ENCODE peak calls at places on chromosome 12, in eight cellular contexts. A is HCT116, Q is suprapubic skin, L is prostate gland, O is transverse colon, Z is breast epithelium, Y is endothelial cell of umbilical vein, B is K562. W is an unnamed sample.

GRCh38 chr12:127425474-127425873 is 841.5 kb upstream of the TMEM132C start:
- DNase-seq in A (no peak), Q (no peak), L (no peak), O (no peak), Z (no peak), Y (no peak), B (no peak), W (no peak)

GRCh38 chr12:27463826-27464554 is 17.5 kb downstream of the SMCO2 start:
- DNase-seq in A (no peak), Q (no peak), L (no peak), O (no peak), Z (no peak), Y (no peak), B (no peak), W (peak; percentile 83)

GRCh38 chr12:14716848-14717444 is 20.5 kb upstream of the GUCY2C start:
- DNase-seq in A (peak; percentile 13), Q (no peak), L (peak; percentile 13), O (peak; percentile 57), Z (no peak), Y (peak; percentile 52), B (peak; percentile 32), W (no peak)

GRCh38 chr12:132433641-132434395 is 56.1 kb upstream of the FBRSL1 start:
- DNase-seq in A (no peak), Q (no peak), L (no peak), O (peak; percentile 60), Z (peak; percentile 69), Y (no peak), B (no peak), W (no peak)

GRCh38 chr12:20549115-20549719 is 145.9 kb upstream of the SLCO1C1 start:
- DNase-seq in A (peak; percentile 34), Q (no peak), L (no peak), O (peak; percentile 26), Z (no peak), Y (peak; percentile 80), B (no peak), W (peak; percentile 64)

GRCh38 chr12:132161046-132161781 is 17.0 kb downstream of the NOC4L start:
- DNase-seq in A (peak; percentile 39), Q (no peak), L (no peak), O (no peak), Z (no peak), Y (no peak), B (no peak), W (no peak)

GRCh38 chr12:128551266-128552025 is 272.3 kb downstream of the SLC15A4 start:
- DNase-seq in A (no peak), Q (no peak), L (no peak), O (no peak), Z (no peak), Y (no peak), B (no peak), W (no peak)

GRCh38 chr12:131606218-131606899 is 104.5 kb upstream of the SFSWAP start:
- DNase-seq in A (no peak), Q (no peak), L (no peak), O (no peak), Z (no peak), Y (no peak), B (no peak), W (no peak)

GRCh38 chr12:118376089-118377004 is at the start of gene SUDS3:
- DNase-seq in A (peak; percentile 67), Q (peak; percentile 96), L (peak; percentile 89), O (peak; percentile 96), Z (peak; percentile 94), Y (peak; percentile 89), B (peak; percentile 78), W (peak; percentile 94)

GRCh38 chr12:1122803-1123202 is 131.8 kb downstream of the ERC1 start:
- DNase-seq in A (no peak), Q (no peak), L (no peak), O (no peak), Z (no peak), Y (no peak), B (peak; percentile 8), W (no peak)

GRCh38 chr12:111643428-111643826 is 42.3 kb downstream of the BRAP start:
- DNase-seq in A (no peak), Q (no peak), L (peak; percentile 70), O (peak; percentile 53), Z (no peak), Y (peak; percentile 70), B (no peak), W (no peak)

GRCh38 chr12:65825573-65826512 is 1.6 kb downstream of the HMGA2 start:
- DNase-seq in A (no peak), Q (no peak), L (no peak), O (peak; percentile 33), Z (no peak), Y (peak; percentile 67), B (no peak), W (peak; percentile 63)

GRCh38 chr12:23066095-23066494 is 441.1 kb downstream of the ETNK1 start:
- DNase-seq in A (no peak), Q (no peak), L (no peak), O (no peak), Z (no peak), Y (no peak), B (no peak), W (no peak)

GRCh38 chr12:90593596-90594290 is 361.2 kb downstream of the CCER1 start:
- DNase-seq in A (no peak), Q (no peak), L (no peak), O (no peak), Z (no peak), Y (no peak), B (no peak), W (no peak)

GRCh38 chr12:51926064-51926632 is 18.8 kb downstream of the ACVRL1 start:
- DNase-seq in A (no peak), Q (peak; percentile 46), L (no peak), O (no peak), Z (peak; percentile 45), Y (peak; percentile 98), B (peak; percentile 61), W (no peak)

GRCh38 chr12:98618952-98619351 is 25.5 kb downstream of the SLC25A3 start:
- DNase-seq in A (no peak), Q (no peak), L (no peak), O (no peak), Z (no peak), Y (no peak), B (no peak), W (no peak)
- TF ChIP-seq POLR2AphosphoS5 in A (no peak), Q (no peak), L (no peak), O (no peak), Z (no peak), Y (no peak), B (no peak), W (no peak)

GRCh38 chr12:76075448-76075847 is 9.0 kb downstream of the NAP1L1 start:
- DNase-seq in A (no peak), Q (no peak), L (no peak), O (no peak), Z (no peak), Y (no peak), B (no peak), W (no peak)

GRCh38 chr12:76073561-76073960 is 10.9 kb downstream of the NAP1L1 start:
- DNase-seq in A (no peak), Q (no peak), L (no peak), O (no peak), Z (no peak), Y (no peak), B (no peak), W (no peak)

GRCh38 chr12:76078748-76079147 is 5.7 kb downstream of the NAP1L1 start:
- DNase-seq in A (no peak), Q (no peak), L (no peak), O (no peak), Z (no peak), Y (no peak), B (no peak), W (no peak)

GRCh38 chr12:76072568-76072967 is 11.9 kb downstream of the NAP1L1 start:
- DNase-seq in A (no peak), Q (no peak), L (no peak), O (no peak), Z (no peak), Y (no peak), B (no peak), W (no peak)

GRCh38 chr12:76074701-76075336 is 9.7 kb downstream of the NAP1L1 start:
- DNase-seq in A (no peak), Q (no peak), L (no peak), O (no peak), Z (no peak), Y (no peak), B (no peak), W (no peak)
- H3K4me1 ChIP-seq in A (no peaks in the 10 kb centered on the region), Q (peaks cover 3% of the 10 kb centered on the region), L (no peaks in the 10 kb centered on the region), O (no peaks in the 10 kb centered on the region), Z (no peaks in the 10 kb centered on the region), Y (peaks cover 3% of the 10 kb centered on the region), B (peaks cover 15% of the 10 kb centered on the region), W (peaks cover 7% of the 10 kb centered on the region)

GRCh38 chr12:46468159-46468558 is 95.6 kb upstream of the SLC38A2 start:
- DNase-seq in A (peak; percentile 83), Q (no peak), L (no peak), O (peak; percentile 32), Z (no peak), Y (no peak), B (no peak), W (no peak)
- TF ChIP-seq POLR2A in A (no peak), Q (no peak), L (no peak), O (no peak), Z (no peak), Y (no peak), B (no peak), W (no peak)

DNA sequence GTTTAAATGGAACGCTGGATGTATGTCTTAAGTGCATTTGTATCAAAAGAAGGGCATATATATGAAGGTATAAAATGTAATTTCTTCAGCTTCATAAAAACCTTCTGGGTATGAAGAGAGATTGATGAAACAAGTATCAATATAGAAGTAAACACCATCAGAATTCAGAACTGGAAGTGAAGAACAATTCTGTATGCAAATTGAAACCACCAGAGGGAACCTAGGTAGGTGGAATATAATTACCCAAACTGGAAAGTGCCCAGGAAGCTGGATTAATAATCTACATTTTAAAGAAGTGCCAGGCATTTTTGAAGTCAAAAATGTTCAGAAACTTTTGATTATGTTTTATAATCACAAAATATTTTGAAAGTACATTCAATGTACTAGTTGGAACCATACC is 336.2 kb upstream of the GARIN6 start:
- DNase-seq in A (no peak), Q (no peak), L (no peak), O (no peak), Z (no peak), Y (no peak), B (no peak), W (no peak)
- TF ChIP-seq POLR2AphosphoS5 in A (no peak), Q (no peak), L (no peak), O (no peak), Z (no peak), Y (no peak), B (no peak), W (no peak)

GRCh38 chr12:124863409-124864325 is at the start of gene SCARB1:
- DNase-seq in A (peak; percentile 36), Q (peak; percentile 84), L (peak; percentile 76), O (peak; percentile 90), Z (peak; percentile 75), Y (peak; percentile 71), B (peak; percentile 99), W (peak; percentile 89)

GRCh38 chr12:124862768-124863408 is 776 bp downstream of the SCARB1 start:
- DNase-seq in A (no peak), Q (no peak), L (peak; percentile 14), O (peak; percentile 37), Z (no peak), Y (peak; percentile 15), B (peak; percentile 63), W (no peak)

GRCh38 chr12:124864326-124864752 is 675 bp upstream of the SCARB1 start:
- DNase-seq in A (no peak), Q (no peak), L (no peak), O (no peak), Z (no peak), Y (no peak), B (no peak), W (no peak)

GRCh38 chr12:124861492-124861891 is 2.2 kb downstream of the SCARB1 start:
- DNase-seq in A (peak; percentile 53), Q (no peak), L (peak; percentile 26), O (peak; percentile 38), Z (peak; percentile 64), Y (peak; percentile 62), B (peak; percentile 56), W (peak; percentile 80)

GRCh38 chr12:124861898-124862676 is 1.6 kb downstream of the SCARB1 start:
- DNase-seq in A (no peak), Q (no peak), L (no peak), O (no peak), Z (no peak), Y (no peak), B (no peak), W (no peak)
- H3K4me1 ChIP-seq in A (peaks cover 32% of the 10 kb centered on the region), Q (peaks cover 27% of the 10 kb centered on the region), L (no peaks in the 10 kb centered on the region), O (peaks cover 3% of the 10 kb centered on the region), Z (peaks cover 10% of the 10 kb centered on the region), Y (peaks cover 24% of the 10 kb centered on the region), B (peaks cover 35% of the 10 kb centered on the region), W (peaks cover 29% of the 10 kb centered on the region)

W was measured in sigmoid colon.